ENCODE peak calls at places on chromosomes 5 and 9, in eight cellular contexts. V is H9; D is effector memory CD4-positive, alpha-beta T cell; S is OCI-LY7; N is CD8-positive, alpha-beta T cell; F is CD8-positive, alpha-beta memory T cell; M is right cardiac atrium; P is colonic mucosa. Y is an unnamed sample. For H3K9me3 and H3K4me1, the result is how much of the 10 kb centered on the place peaks cover.

GRCh38 chr5:430214-430925 is 12.6 kb upstream of the EXOC3 start:
- DNase-seq in F (no peak), V (peak), S (no peak), P (no peak), M (peak), D (no peak), N (no peak), Y (peak)

GRCh38 chr9:33161011-33161588 is 6.0 kb downstream of the B4GALT1 start:
- DNase-seq in D (peak), S (no peak), N (peak), M (peak), P (peak), V (no peak), F (peak), Y (peak)

GRCh38 chr5:59793000-59793399 is 100.5 kb downstream of the PDE4D start:
- DNase-seq in F (no peak), P (peak), D (no peak), N (no peak), V (no peak), S (no peak), M (peak), Y (no peak)

GRCh38 chr5:112210430-112211005 is 208.6 kb downstream of the EPB41L4A start:
- DNase-seq in D (no peak), S (peak), F (no peak), N (no peak), M (no peak), V (peak), P (peak), Y (no peak)

GRCh38 chr5:35089688-35090314 is 42.1 kb upstream of the AGXT2 start:
- DNase-seq in N (peak), M (no peak), V (peak), S (peak), D (peak), P (peak), F (peak), Y (peak)

GRCh38 chr9:104780796-104781395 is 17.0 kb downstream of the NIPSNAP3B start:
- DNase-seq in V (no peak), S (peak), F (no peak), D (no peak), P (no peak), N (no peak), M (no peak), Y (no peak)

GRCh38 chr5:90873033-90873517 is 314.5 kb downstream of the ADGRV1 start:
- DNase-seq in D (no peak), S (no peak), N (peak), F (no peak), V (no peak), P (no peak), M (no peak), Y (no peak)

GRCh38 chr9:78118742-78119473 is 87.3 kb upstream of the GNAQ start:
- DNase-seq in D (no peak), V (no peak), S (peak), P (peak), M (no peak), N (no peak), F (no peak), Y (no peak)

GRCh38 chr9:6955251-6955921 is 197.6 kb downstream of the KDM4C start:
- DNase-seq in S (peak), P (no peak), V (no peak), M (no peak), F (no peak), D (no peak), N (no peak), Y (no peak)

GRCh38 chr5:68149189-68149588 is 66.4 kb upstream of the PIK3R1 start:
- DNase-seq in V (no peak), M (no peak), F (no peak), P (no peak), D (no peak), N (no peak), S (no peak), Y (no peak)

GRCh38 chr5:79621056-79621455 is 8.8 kb downstream of the TENT2 start:
- DNase-seq in P (no peak), N (no peak), V (no peak), S (no peak), D (no peak), F (no peak), M (no peak), Y (no peak)

GRCh38 chr9:1604942-1605560 is 410.1 kb upstream of the SMARCA2 start:
- DNase-seq in F (no peak), N (no peak), P (no peak), V (no peak), M (no peak), S (peak), D (no peak), Y (no peak)

GRCh38 chr5:172403191-172403794 is 51.0 kb downstream of the SH3PXD2B start:
- DNase-seq in D (no peak), V (no peak), N (no peak), P (peak), S (no peak), F (no peak), M (peak), Y (no peak)

GRCh38 chr9:121455527-121456239 is 44.0 kb downstream of the GGTA1 start:
- DNase-seq in M (no peak), V (no peak), F (no peak), P (no peak), S (no peak), N (peak), D (no peak), Y (no peak)

GRCh38 chr5:103519550-103519949 is 43.0 kb downstream of the NUDT12 start:
- DNase-seq in D (no peak), V (peak), M (no peak), F (no peak), N (no peak), P (no peak), S (no peak), Y (no peak)

GRCh38 chr9:83304686-83305085 is 233.5 kb downstream of the FRMD3 start:
- DNase-seq in F (no peak), P (peak), S (no peak), V (no peak), N (no peak), D (no peak), M (peak), Y (peak)

GRCh38 chr9:7536310-7536939 is 263.2 kb downstream of the DMAC1 start:
- DNase-seq in V (peak), P (peak), M (peak), F (no peak), N (peak), S (peak), D (no peak), Y (peak)

GRCh38 chr9:90858505-90858904 is 56.9 kb downstream of the SYK start:
- DNase-seq in P (no peak), V (peak), N (no peak), M (no peak), F (no peak), S (no peak), D (no peak), Y (no peak)

GRCh38 chr5:104498281-104498680 is 935.7 kb upstream of the NUDT12 start:
- DNase-seq in P (no peak), N (no peak), F (no peak), D (no peak), V (no peak), M (no peak), S (no peak), Y (no peak)

GRCh38 chr5:176162206-176162605 is 76.0 kb upstream of the SIMC1 start:
- DNase-seq in D (no peak), N (no peak), V (no peak), F (no peak), S (no peak), M (no peak), P (no peak), Y (no peak)

GRCh38 chr9:37209431-37210386 is 89.3 kb downstream of the ZCCHC7 start:
- DNase-seq in D (no peak), P (no peak), V (no peak), S (peak), F (no peak), M (no peak), N (no peak), Y (no peak)

GRCh38 chr9:78127271-78128225 is 95.9 kb upstream of the GNAQ start:
- DNase-seq in D (no peak), N (no peak), V (no peak), M (no peak), S (no peak), P (no peak), F (no peak), Y (no peak)

GRCh38 chr5:56158331-56158960 is 74.7 kb downstream of the ANKRD55 start:
- DNase-seq in N (no peak), V (no peak), M (no peak), D (no peak), S (no peak), P (no peak), F (no peak), Y (no peak)

GRCh38 chr5:115787426-115787825 is 29.0 kb downstream of the CDO1 start:
- DNase-seq in F (no peak), P (no peak), S (no peak), D (no peak), V (no peak), M (no peak), N (no peak), Y (no peak)

GRCh38 chr5:55096860-55097259 is 5.6 kb upstream of the GZMA start:
- DNase-seq in M (no peak), P (no peak), S (no peak), F (peak), V (no peak), D (no peak), N (peak), Y (peak)

GRCh38 chr9:15304620-15305019 is 2.4 kb downstream of the TTC39B start:
- DNase-seq in N (no peak), M (no peak), D (no peak), V (no peak), F (no peak), S (no peak), P (no peak), Y (no peak)

GRCh38 chr9:92455217-92455616 is 27.1 kb downstream of the ASPN start:
- DNase-seq in D (no peak), F (no peak), M (no peak), N (no peak), S (peak), V (peak), P (no peak), Y (no peak)

DNA sequence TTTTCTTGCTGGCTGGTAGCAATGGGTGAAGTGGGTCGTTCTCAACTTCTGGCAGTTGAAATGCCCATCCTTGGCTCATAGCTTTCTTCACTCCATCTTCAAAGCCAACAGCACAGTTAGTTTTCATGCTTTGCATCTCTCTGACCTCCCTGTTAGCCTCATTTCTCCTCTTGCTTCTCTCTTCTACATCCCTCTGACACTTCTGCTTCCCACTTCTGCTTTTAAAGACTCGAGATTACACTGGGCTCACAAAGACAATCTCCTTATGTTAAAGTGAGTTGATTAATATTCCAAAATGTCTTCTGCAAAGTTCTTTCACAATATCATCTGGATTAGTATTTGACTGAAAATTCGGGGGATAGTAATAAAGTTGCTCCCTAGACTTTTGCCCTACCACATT is 684.8 kb upstream of the CCNG1 start:
- DNase-seq in S (no peak), M (no peak), P (no peak), N (no peak), D (no peak), V (no peak), F (no peak), Y (no peak)
- H3K9me3 ChIP-seq in S (under half), M (under half), P (under half), N (under half), D (under half), V (under half), F (under half), Y (under half)

GRCh38 chr9:110028281-110029075 is 179.5 kb downstream of the C9orf152 start:
- DNase-seq in D (no peak), N (no peak), M (no peak), F (no peak), V (no peak), S (no peak), P (no peak), Y (no peak)

GRCh38 chr9:110029422-110029814 is 178.5 kb downstream of the C9orf152 start:
- DNase-seq in P (no peak), F (no peak), N (no peak), V (no peak), M (no peak), S (no peak), D (no peak), Y (no peak)

GRCh38 chr9:110031511-110032173 is 176.3 kb downstream of the C9orf152 start:
- DNase-seq in F (no peak), P (no peak), V (no peak), M (no peak), N (no peak), S (no peak), D (no peak), Y (no peak)

GRCh38 chr9:110029815-110030480 is 178.0 kb downstream of the C9orf152 start:
- DNase-seq in M (no peak), F (no peak), S (no peak), V (no peak), P (no peak), D (no peak), N (no peak), Y (no peak)

DNA sequence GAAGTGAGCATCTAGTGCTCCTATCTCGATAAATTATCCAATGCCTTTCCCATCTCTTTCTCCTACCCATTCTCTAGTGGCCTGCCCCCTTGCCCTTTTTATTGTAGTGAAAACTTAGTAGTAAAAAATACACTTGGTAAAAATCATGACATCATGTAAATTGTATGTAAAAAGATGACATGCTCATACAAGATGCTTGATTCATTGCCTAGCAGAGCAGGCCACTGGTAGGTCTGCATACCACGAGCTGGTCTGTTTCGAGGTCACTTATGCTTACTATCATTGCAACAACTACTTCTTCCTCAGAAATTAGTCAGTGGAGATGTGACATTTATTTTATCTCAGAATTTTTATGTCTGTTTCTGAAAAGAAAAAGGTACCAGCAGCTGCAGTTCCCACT is 177.3 kb downstream of the C9orf152 start:
- DNase-seq in N (no peak), D (no peak), S (no peak), P (no peak), M (no peak), V (no peak), F (no peak), Y (no peak)
- H3K4me1 ChIP-seq in N (under half), D (under half), S (under half), P (under half), M (under half), V (under half), F (under half), Y (under half)

DNA sequence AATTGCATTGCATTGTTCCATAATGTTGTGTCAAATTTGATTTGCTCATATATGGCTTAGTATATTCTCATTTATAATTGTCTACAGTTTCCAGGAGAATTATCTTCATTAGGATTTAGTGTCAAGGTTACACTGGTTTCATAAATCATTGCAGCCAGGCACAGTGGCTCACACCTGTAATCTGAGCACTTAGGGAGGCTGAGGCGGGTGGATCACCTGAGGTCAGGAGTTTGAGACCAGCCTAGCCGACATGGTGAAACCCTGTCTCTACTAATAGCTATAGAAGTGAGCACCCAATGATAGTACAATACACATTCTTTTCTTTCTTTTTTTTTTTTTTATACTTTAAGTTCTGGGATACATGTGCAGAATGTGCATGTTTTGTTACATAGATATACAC is 282.5 kb downstream of the KIAA0825 start:
- DNase-seq in N (no peak), M (no peak), S (no peak), P (no peak), D (no peak), F (no peak), V (no peak), Y (no peak)
- H3K9me3 ChIP-seq in N (under half), M (under half), S (under half), P (under half), D (under half), F (under half), V (under half), Y (under half)

DNA sequence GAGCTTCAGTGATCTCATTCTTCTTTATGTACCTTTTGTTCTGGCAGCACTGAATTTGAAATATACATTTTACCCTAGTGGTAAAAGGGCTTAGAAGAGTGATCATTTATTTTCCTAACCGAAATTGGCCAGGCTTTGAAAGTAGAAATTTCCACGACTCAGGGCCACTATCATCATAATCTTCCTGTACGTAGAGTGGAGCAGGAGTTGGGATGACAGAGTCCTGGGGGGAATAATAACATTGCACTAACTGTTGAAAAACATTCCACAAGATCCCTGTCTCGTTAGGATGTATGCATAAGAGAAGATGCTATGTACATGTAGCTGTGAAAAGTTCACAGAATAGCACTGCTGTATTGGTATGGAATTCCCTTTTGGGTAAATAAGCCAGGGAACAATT is 21.6 kb downstream of the KIF2A start:
- DNase-seq in F (no peak), M (no peak), N (no peak), S (no peak), V (no peak), D (no peak), P (no peak), Y (no peak)
- H3K4me1 ChIP-seq in F (under half), M (under half), N (half or more), S (under half), V (under half), D (under half), P (under half), Y (under half)

GRCh38 chr5:162837161-162837560 is 600.2 kb upstream of the CCNG1 start:
- DNase-seq in F (no peak), M (no peak), D (no peak), P (no peak), S (no peak), N (no peak), V (no peak), Y (no peak)
- H3K9me3 ChIP-seq in F (under half), M (under half), D (under half), P (under half), S (under half), N (under half), V (under half), Y (under half)

DNA sequence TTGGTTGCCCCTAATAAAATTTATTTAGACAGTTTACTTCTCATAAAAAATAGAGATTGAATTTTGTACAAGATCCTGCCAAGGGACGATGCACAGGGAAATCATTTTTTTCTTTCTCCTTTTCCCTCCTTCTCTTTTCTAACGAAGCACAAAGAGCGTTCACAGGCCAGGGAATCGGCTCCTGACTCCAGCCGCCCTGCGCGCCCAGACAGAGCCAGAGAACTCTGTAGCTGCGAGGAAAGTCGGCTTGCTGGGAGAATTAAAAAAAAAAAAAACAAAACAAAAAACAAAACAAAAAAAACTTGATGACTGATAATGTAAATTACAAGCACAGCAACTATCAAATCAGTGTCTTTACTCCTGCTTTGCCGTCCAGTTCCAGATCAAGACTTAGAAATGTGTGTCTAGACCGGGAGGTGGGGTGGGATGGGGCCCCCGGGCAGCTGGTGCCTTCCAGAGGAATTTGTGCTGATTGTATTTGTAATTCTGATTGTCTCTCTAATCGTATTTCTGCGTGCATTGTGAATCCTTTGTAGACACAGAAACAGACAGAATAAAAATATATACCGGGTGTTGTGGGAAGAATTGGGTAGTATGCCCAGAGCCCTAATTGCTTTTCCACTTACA is 3.6 kb upstream of the OTP start:
- DNase-seq in M (no peak), S (no peak), D (no peak), F (no peak), V (no peak), N (no peak), P (no peak), Y (no peak)
- H3K4me1 ChIP-seq in M (under half), S (under half), D (under half), F (under half), V (under half), N (under half), P (under half), Y (under half)

GRCh38 chr9:69141851-69142250 is 32.2 kb upstream of the TJP2 start:
- DNase-seq in S (no peak), V (peak), P (no peak), M (no peak), N (no peak), F (no peak), D (no peak), Y (no peak)

GRCh38 chr9:69137311-69137710 is 36.8 kb upstream of the TJP2 start:
- DNase-seq in F (no peak), V (peak), M (no peak), N (no peak), S (no peak), D (no peak), P (no peak), Y (no peak)

GRCh38 chr9:69136781-69137180 is 37.3 kb upstream of the TJP2 start:
- DNase-seq in P (no peak), D (no peak), S (no peak), N (no peak), F (no peak), M (no peak), V (peak), Y (no peak)

GRCh38 chr9:69140123-69140741 is 33.8 kb upstream of the TJP2 start:
- DNase-seq in M (no peak), F (no peak), D (no peak), V (peak), N (no peak), S (no peak), P (no peak), Y (no peak)

GRCh38 chr9:69139596-69139995 is 34.5 kb upstream of the TJP2 start:
- DNase-seq in F (no peak), N (no peak), V (peak), M (no peak), P (no peak), S (no peak), D (no peak), Y (no peak)
- H3K9me3 ChIP-seq in F (under half), N (under half), V (under half), M (under half), P (under half), S (under half), D (under half), Y (under half)